ENCODE peak calls at places on chromosomes 13 and 19, in eight cellular contexts. Y is thoracic aorta, U is cardiac fibroblast, X is left lung, H is B cell, P is Calu3, S is omental fat pad, T is ovary. V is an unnamed sample.

GRCh38 chr19:14830702-14831101 is 4.3 kb downstream of the OR7A5 start:
- DNase-seq in P (no peak), Y (no peak), S (no peak), U (no peak), T (no peak), X (no peak), H (peak), V (no peak)

GRCh38 chr13:111298214-111298975 is 22.0 kb upstream of the TEX29 start:
- DNase-seq in S (no peak), H (no peak), P (no peak), T (no peak), X (no peak), U (no peak), Y (no peak), V (no peak)

GRCh38 chr13:108776650-108777049 is 147.2 kb downstream of the MYO16 start:
- DNase-seq in P (no peak), U (no peak), X (no peak), H (no peak), Y (no peak), S (no peak), T (no peak), V (no peak)

GRCh38 chr13:98507060-98507797 is 69.7 kb downstream of the STK24 start:
- DNase-seq in Y (no peak), X (peak), T (peak), U (no peak), S (no peak), H (no peak), P (peak), V (no peak)

GRCh38 chr19:45663800-45664199 is 4.2 kb upstream of the GIPR start:
- DNase-seq in T (no peak), S (no peak), H (no peak), U (no peak), P (no peak), X (no peak), Y (no peak), V (no peak)

GRCh38 chr13:105982219-105982618 is 553.2 kb downstream of the EFNB2 start:
- DNase-seq in U (no peak), T (no peak), P (no peak), S (no peak), X (no peak), H (no peak), Y (no peak), V (no peak)

GRCh38 chr13:53068841-53069520 is 40.4 kb downstream of the OLFM4 start:
- DNase-seq in X (no peak), Y (no peak), T (no peak), U (no peak), H (no peak), P (no peak), S (no peak), V (no peak)

GRCh38 chr13:40666905-40667621 is 622 bp upstream of the FOXO1 start:
- DNase-seq in S (no peak), H (peak), U (no peak), Y (no peak), P (peak), X (peak), T (peak), V (peak)

GRCh38 chr19:58395220-58395978 is at the start of gene RNF225:
- DNase-seq in X (peak), H (no peak), U (no peak), S (no peak), T (no peak), Y (no peak), P (peak), V (no peak)

GRCh38 chr19:8638078-8638619 is 7.7 kb downstream of the NFILZ start:
- DNase-seq in U (peak), T (no peak), S (no peak), X (peak), Y (no peak), P (peak), H (no peak), V (no peak)

GRCh38 chr19:58556633-58557252 is 1.7 kb downstream of the UBE2M start:
- DNase-seq in H (no peak), T (no peak), U (no peak), X (peak), S (no peak), P (no peak), Y (no peak), V (no peak)

GRCh38 chr19:5623397-5624153 is 692 bp downstream of the SAFB start:
- DNase-seq in T (no peak), S (no peak), H (no peak), P (no peak), Y (no peak), U (no peak), X (no peak), V (no peak)

GRCh38 chr19:35704218-35704617 is at the start of gene ZBTB32:
- DNase-seq in Y (no peak), P (no peak), H (no peak), X (no peak), S (no peak), T (no peak), U (peak), V (peak)

GRCh38 chr19:1945899-1946298 is 4.9 kb downstream of the CSNK1G2 start:
- DNase-seq in H (no peak), X (no peak), Y (no peak), T (peak), S (no peak), P (no peak), U (peak), V (no peak)

GRCh38 chr13:51795419-51795818 is 8.5 kb downstream of the DHRS12 start:
- DNase-seq in S (no peak), H (no peak), T (no peak), U (no peak), X (no peak), P (no peak), Y (no peak), V (no peak)

GRCh38 chr19:39052846-39053245 is 20.5 kb upstream of the FBXO27 start:
- DNase-seq in S (no peak), H (no peak), Y (no peak), P (no peak), X (no peak), T (no peak), U (no peak), V (no peak)

GRCh38 chr13:49676581-49677298 is 14.5 kb downstream of the EBPL start:
- DNase-seq in T (no peak), H (no peak), X (no peak), P (no peak), Y (no peak), S (no peak), U (no peak), V (no peak)

GRCh38 chr13:49669735-49670309 is 21.5 kb downstream of the EBPL start:
- DNase-seq in U (peak), P (peak), T (peak), Y (no peak), X (no peak), S (no peak), H (no peak), V (peak)

GRCh38 chr13:49667773-49668172 is 23.5 kb downstream of the EBPL start:
- DNase-seq in U (no peak), H (no peak), T (no peak), X (no peak), P (no peak), Y (no peak), S (no peak), V (no peak)

DNA sequence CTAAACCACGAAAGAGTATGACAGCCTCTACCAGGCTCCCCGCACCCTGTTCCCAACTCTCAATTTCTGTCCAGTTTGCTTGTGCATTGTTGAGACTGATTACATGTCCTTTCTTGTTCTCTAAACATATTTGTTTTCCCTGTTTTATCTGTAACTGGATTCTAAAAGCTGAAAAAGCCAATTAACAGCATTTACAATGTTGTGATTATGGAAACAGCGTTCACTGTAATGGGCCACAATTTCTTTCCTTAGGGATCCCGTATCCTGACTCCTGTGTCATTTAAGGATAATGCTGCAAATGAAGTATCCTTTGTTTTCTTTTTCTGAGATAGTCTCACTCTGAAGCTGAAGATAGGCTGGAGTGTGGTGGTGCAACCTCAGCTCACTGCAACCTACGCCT is 20.5 kb downstream of the EBPL start:
- DNase-seq in Y (no peak), U (no peak), S (no peak), H (no peak), T (no peak), X (no peak), P (no peak), V (no peak)
- TF ChIP-seq CTCF in Y (no peak), U (no peak), S (no peak), H (no peak), T (no peak), X (no peak), P (no peak), V (no peak)

GRCh38 chr13:43154083-43154739 is 130.8 kb downstream of the DNAJC15 start:
- DNase-seq in T (no peak), U (no peak), P (no peak), X (no peak), S (no peak), H (no peak), Y (no peak), V (no peak)

GRCh38 chr13:43156916-43157315 is 133.5 kb downstream of the DNAJC15 start:
- DNase-seq in S (no peak), P (no peak), Y (no peak), H (no peak), U (no peak), X (no peak), T (no peak), V (no peak)

GRCh38 chr13:43157796-43158195 is 134.4 kb downstream of the DNAJC15 start:
- DNase-seq in X (no peak), T (no peak), S (no peak), P (no peak), Y (no peak), H (no peak), U (no peak), V (no peak)

GRCh38 chr13:43154839-43155238 is 131.5 kb downstream of the DNAJC15 start:
- DNase-seq in H (no peak), S (no peak), P (no peak), U (no peak), T (no peak), Y (no peak), X (no peak), V (no peak)

DNA sequence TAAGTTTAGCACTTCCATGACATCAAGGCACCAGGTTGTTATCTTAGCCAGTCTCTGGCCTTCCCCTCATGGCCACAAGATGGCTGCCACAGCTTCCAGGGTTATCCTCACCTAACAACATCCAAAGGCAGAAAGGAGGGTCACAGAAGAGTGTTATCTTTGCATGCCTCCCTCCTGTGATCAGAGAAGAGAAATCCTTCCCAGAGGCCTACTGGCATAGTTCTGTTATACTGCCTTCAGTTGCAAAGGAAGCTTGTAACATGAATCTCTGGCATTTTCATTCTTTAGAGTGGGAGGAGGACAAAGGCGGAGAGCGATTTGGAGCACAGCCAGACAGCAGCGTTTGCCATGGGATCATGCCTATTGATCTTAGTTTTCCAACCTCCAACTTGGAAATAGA is 135.6 kb downstream of the DNAJC15 start:
- DNase-seq in X (no peak), Y (no peak), T (no peak), P (no peak), U (peak), H (no peak), S (no peak), V (no peak)
- TF ChIP-seq CTCF in X (no peak), Y (no peak), T (no peak), P (no peak), U (peak), H (no peak), S (no peak), V (no peak)

GRCh38 chr19:47806435-47806834 is 2.1 kb upstream of the TPRX1 start:
- DNase-seq in Y (no peak), U (no peak), S (no peak), T (no peak), P (no peak), H (no peak), X (no peak), V (no peak)

GRCh38 chr19:47805313-47805712 is 962 bp upstream of the TPRX1 start:
- DNase-seq in P (no peak), X (no peak), S (no peak), U (no peak), H (no peak), Y (no peak), T (no peak), V (no peak)

GRCh38 chr19:47801270-47801669 is 3.1 kb downstream of the TPRX1 start:
- DNase-seq in H (no peak), S (no peak), T (no peak), P (no peak), U (no peak), Y (no peak), X (no peak), V (no peak)

GRCh38 chr19:47798904-47799266 is 5.5 kb downstream of the TPRX1 start:
- DNase-seq in Y (no peak), X (no peak), U (no peak), H (no peak), P (no peak), S (no peak), T (no peak), V (no peak)

GRCh38 chr19:47802521-47803043 is 1.8 kb downstream of the TPRX1 start:
- DNase-seq in P (no peak), H (no peak), S (no peak), U (no peak), X (no peak), T (no peak), Y (no peak), V (no peak)
- TF ChIP-seq CTCF in P (no peak), H (no peak), S (no peak), U (no peak), X (no peak), T (no peak), Y (no peak), V (no peak)

GRCh38 chr13:31012285-31013024 is 80.0 kb downstream of the TEX26 start:
- DNase-seq in Y (no peak), X (no peak), U (peak), S (no peak), P (peak), T (no peak), H (no peak), V (no peak)
- TF ChIP-seq CTCF in Y (no peak), X (no peak), U (peak), S (no peak), P (no peak), T (peak), H (no peak), V (no peak)

GRCh38 chr19:54178581-54179261 is 5.8 kb upstream of the TMC4 start:
- DNase-seq in X (no peak), S (no peak), T (no peak), U (no peak), H (no peak), P (no peak), Y (no peak), V (no peak)
- TF ChIP-seq CTCF in X (no peak), S (no peak), T (no peak), U (no peak), H (no peak), P (no peak), Y (no peak), V (no peak)

GRCh38 chr19:3520166-3521103 is 14.3 kb downstream of the FZR1 start:
- DNase-seq in Y (no peak), H (no peak), S (no peak), U (no peak), P (no peak), X (no peak), T (no peak), V (no peak)
- TF ChIP-seq CTCF in Y (no peak), H (no peak), S (no peak), U (no peak), P (no peak), X (no peak), T (no peak), V (no peak)

DNA sequence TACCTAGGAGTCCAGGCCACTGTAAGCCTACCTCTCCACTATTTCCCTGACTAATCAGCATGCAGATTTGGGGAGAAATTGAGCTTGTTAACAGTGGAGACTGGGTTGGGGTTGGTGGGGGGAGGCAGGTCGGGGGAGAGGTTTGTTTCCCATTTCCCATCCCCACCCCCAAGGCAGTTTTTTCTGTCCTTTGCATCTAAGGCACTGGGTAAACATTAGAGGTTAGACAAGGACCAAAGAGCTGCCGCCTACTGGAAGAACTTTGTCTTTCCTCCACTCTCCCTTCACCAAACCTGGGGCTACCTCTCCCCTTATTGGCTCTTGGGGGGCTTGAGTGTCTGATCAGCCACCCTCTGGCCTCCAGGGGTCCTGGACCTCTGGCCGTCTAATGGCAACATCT is 953 bp downstream of the KCNN4 start:
- DNase-seq in U (no peak), P (peak), H (no peak), S (no peak), X (no peak), Y (no peak), T (no peak), V (peak)
- TF ChIP-seq CTCF in U (peak), P (peak), H (no peak), S (no peak), X (no peak), Y (no peak), T (no peak), V (peak)

GRCh38 chr13:96822900-96823299 is 171.4 kb downstream of the OXGR1 start:
- DNase-seq in U (peak), P (peak), T (no peak), S (no peak), X (no peak), H (no peak), Y (no peak), V (no peak)
- TF ChIP-seq CTCF in U (peak), P (no peak), T (no peak), S (no peak), X (peak), H (no peak), Y (no peak), V (peak)

DNA sequence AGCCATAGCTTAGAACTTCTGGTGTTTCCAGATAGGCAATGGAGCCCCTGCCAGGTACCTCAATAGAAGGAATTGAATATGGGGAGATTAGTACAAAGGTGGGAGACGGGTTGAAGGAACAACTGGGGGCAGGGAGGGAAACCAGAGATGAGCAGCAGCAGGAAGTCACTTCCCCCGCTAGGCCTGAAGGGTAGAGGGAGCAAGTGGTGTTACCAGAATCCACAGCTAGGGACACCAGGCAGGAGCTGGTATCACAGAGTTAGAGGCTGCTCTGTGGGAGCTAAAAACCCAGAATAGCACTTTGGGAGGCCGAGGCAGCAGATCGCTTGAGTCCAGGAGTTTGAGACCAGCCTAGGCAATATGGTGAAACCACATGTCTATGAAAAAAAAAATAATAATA is 15.3 kb upstream of the HNRNPUL1 start:
- DNase-seq in T (no peak), S (no peak), U (no peak), H (no peak), X (no peak), P (no peak), Y (no peak), V (no peak)
- TF ChIP-seq CTCF in T (no peak), S (no peak), U (no peak), H (no peak), X (no peak), P (no peak), Y (no peak), V (no peak)

V was measured in GM13976.